ENCODE peak calls at places on chromosomes 3 and 15, in ten cellular contexts. E, L, O, C, S, T, W, D, Q and P are unnamed samples.
A peak's percentile ranks its signal among the peaks of the same experiment; 100 is the strongest.

GRCh38 chr3:45056608-45057301 is 30.7 kb downstream of the CLEC3B start:
- DNase-seq in E (no peak), L (no peak), O (no peak), C (no peak), S (no peak), T (no peak), W (no peak), D (peak; percentile 46), Q (no peak), P (no peak)

GRCh38 chr15:76345880-76346665 is 9.5 kb downstream of the ISL2 start:
- DNase-seq in E (no peak), L (no peak), O (no peak), C (no peak), S (no peak), T (peak; percentile 86), W (no peak), D (no peak), Q (no peak), P (no peak)

GRCh38 chr3:23002846-23003800 is 200.0 kb upstream of the UBE2E2 start:
- DNase-seq in E (no peak), L (no peak), O (no peak), C (no peak), S (peak; percentile 20), T (no peak), W (peak; percentile 53), D (peak; percentile 26), Q (no peak), P (no peak)

GRCh38 chr3:155282416-155283091 is 10.9 kb downstream of the STRIT1 start:
- DNase-seq in E (no peak), L (no peak), O (no peak), C (no peak), S (peak; percentile 81), T (no peak), W (peak; percentile 22), D (no peak), Q (no peak), P (peak; percentile 24)

GRCh38 chr3:76324101-76324500 is 538.8 kb upstream of the ZNF717 start:
- DNase-seq in E (no peak), L (no peak), O (no peak), C (no peak), S (no peak), T (no peak), W (no peak), D (no peak), Q (no peak), P (peak; percentile 24)

GRCh38 chr15:71999807-72000206 is 118.1 kb downstream of the MYO9A start:
- DNase-seq in E (no peak), L (no peak), O (no peak), C (no peak), S (no peak), T (no peak), W (no peak), D (no peak), Q (no peak), P (no peak)

GRCh38 chr15:57306305-57306943 is 69.9 kb upstream of the CGNL1 start:
- DNase-seq in E (peak; percentile 77), L (no peak), O (no peak), C (peak; percentile 86), S (peak; percentile 63), T (peak; percentile 91), W (peak; percentile 72), D (peak; percentile 92), Q (peak; percentile 98), P (no peak)

GRCh38 chr3:197814372-197814771 is 23.3 kb downstream of the LRCH3 start:
- DNase-seq in E (no peak), L (no peak), O (no peak), C (no peak), S (no peak), T (no peak), W (no peak), D (no peak), Q (no peak), P (no peak)

GRCh38 chr15:52417957-52418356 is 110.7 kb downstream of the MYO5A start:
- DNase-seq in E (no peak), L (no peak), O (no peak), C (no peak), S (no peak), T (no peak), W (no peak), D (no peak), Q (no peak), P (no peak)

GRCh38 chr3:71924721-71925120 is 139.8 kb upstream of the PROK2 start:
- DNase-seq in E (no peak), L (no peak), O (no peak), C (no peak), S (no peak), T (no peak), W (no peak), D (no peak), Q (no peak), P (no peak)

GRCh38 chr15:63025460-63025859 is 17.1 kb upstream of the TPM1 start:
- DNase-seq in E (peak; percentile 55), L (no peak), O (no peak), C (no peak), S (no peak), T (no peak), W (no peak), D (no peak), Q (no peak), P (no peak)
- TF ChIP-seq CTCF in E (no peak), L (no peak), O (no peak), C (no peak), S (no peak), T (no peak), W (no peak), D (no peak), Q (no peak), P (no peak)

GRCh38 chr15:48604567-48604966 is 40.9 kb downstream of the FBN1 start:
- DNase-seq in E (no peak), L (no peak), O (no peak), C (no peak), S (peak; percentile 66), T (no peak), W (peak; percentile 55), D (no peak), Q (no peak), P (no peak)

GRCh38 chr15:48603922-48604321 is 41.6 kb downstream of the FBN1 start:
- DNase-seq in E (no peak), L (no peak), O (no peak), C (no peak), S (peak; percentile 48), T (no peak), W (peak; percentile 38), D (no peak), Q (no peak), P (no peak)

GRCh38 chr15:48602358-48603122 is 43.0 kb downstream of the FBN1 start:
- DNase-seq in E (no peak), L (no peak), O (peak; percentile 57), C (no peak), S (peak; percentile 90), T (no peak), W (peak; percentile 89), D (no peak), Q (no peak), P (peak; percentile 67)

GRCh38 chr15:48601095-48601494 is 44.4 kb downstream of the FBN1 start:
- DNase-seq in E (no peak), L (no peak), O (no peak), C (no peak), S (no peak), T (no peak), W (no peak), D (no peak), Q (no peak), P (no peak)

GRCh38 chr15:48603123-48603500 is 42.4 kb downstream of the FBN1 start:
- DNase-seq in E (no peak), L (no peak), O (no peak), C (no peak), S (no peak), T (no peak), W (peak; percentile 47), D (no peak), Q (no peak), P (no peak)
- TF ChIP-seq CTCF in E (no peak), L (no peak), O (no peak), C (no peak), S (no peak), T (no peak), W (no peak), D (no peak), Q (no peak), P (no peak)

GRCh38 chr3:52055537-52056351 is 627 bp downstream of the DUSP7 start:
- DNase-seq in E (peak; percentile 74), L (no peak), O (no peak), C (no peak), S (peak; percentile 45), T (peak; percentile 75), W (peak; percentile 62), D (peak; percentile 70), Q (peak; percentile 64), P (no peak)

GRCh38 chr3:52056521-52056967 is at the start of gene DUSP7:
- DNase-seq in E (peak; percentile 48), L (no peak), O (no peak), C (no peak), S (peak; percentile 41), T (peak; percentile 90), W (peak; percentile 59), D (peak; percentile 87), Q (peak; percentile 67), P (no peak)

GRCh38 chr3:52057806-52058099 is 1.4 kb upstream of the DUSP7 start:
- DNase-seq in E (no peak), L (no peak), O (no peak), C (no peak), S (no peak), T (no peak), W (no peak), D (no peak), Q (no peak), P (no peak)

GRCh38 chr3:52058111-52058510 is 1.7 kb upstream of the DUSP7 start:
- DNase-seq in E (no peak), L (no peak), O (no peak), C (no peak), S (no peak), T (no peak), W (no peak), D (no peak), Q (no peak), P (no peak)

DNA sequence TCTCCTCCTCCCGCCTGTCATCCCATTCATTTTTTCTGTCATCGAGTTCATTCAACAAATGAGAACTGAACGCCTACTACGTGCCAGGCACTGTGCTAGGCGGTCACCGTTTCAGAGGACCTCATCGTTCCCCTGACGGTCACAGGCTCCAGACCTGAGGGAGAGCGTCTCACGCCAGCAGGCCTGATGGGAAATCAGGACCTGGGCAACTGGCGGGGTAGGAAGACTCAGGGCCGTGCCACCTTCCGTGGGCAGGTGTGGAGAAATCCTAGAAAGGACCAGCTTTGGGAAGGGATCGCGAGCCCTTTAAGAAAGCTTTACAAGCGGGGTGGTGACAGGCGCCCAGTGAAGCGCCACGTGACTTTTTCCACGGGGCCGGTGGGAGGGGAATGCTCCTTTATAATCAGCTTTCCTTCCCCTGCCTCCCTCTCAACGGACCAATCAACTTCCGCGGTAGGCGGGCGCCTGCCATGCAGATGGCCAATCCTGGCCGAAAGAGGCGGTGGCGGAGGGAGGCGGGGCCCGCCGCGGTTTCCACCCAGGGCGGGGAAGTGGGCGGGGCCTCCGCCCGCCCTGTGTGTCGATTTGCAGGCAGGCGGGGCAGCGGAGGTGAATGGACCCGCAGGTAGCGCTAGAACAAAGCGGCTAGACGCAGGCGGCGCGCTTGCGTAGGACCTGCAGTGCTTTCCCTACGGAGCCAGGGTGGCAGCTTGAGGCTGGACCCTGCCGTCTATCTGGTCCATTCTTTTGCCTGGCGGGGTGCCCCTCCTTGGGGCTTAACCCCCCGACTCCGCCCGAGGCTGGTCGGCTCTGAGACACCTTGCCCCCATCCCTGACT is 816 bp upstream of the DUSP7 start:
- DNase-seq in E (peak; percentile 96), L (peak; percentile 90), O (peak; percentile 93), C (peak; percentile 99), S (peak; percentile 98), T (peak; percentile 98), W (peak; percentile 99), D (peak; percentile 100), Q (peak; percentile 97), P (peak; percentile 93)
- TF ChIP-seq CTCF in E (no peak), L (no peak), O (no peak), C (peak; percentile 12), S (no peak), T (no peak), W (no peak), D (peak; percentile 10), Q (no peak), P (no peak)

GRCh38 chr3:75171632-75172230 is 492.4 kb upstream of the FRG2C start:
- DNase-seq in E (peak; percentile 7), L (no peak), O (no peak), C (no peak), S (peak; percentile 31), T (no peak), W (peak; percentile 24), D (no peak), Q (no peak), P (peak; percentile 2)
- TF ChIP-seq CTCF in E (peak; percentile 57), L (peak; percentile 13), O (peak; percentile 26), C (peak; percentile 11), S (peak; percentile 35), T (no peak), W (peak; percentile 37), D (no peak), Q (peak; percentile 53), P (peak; percentile 35)